ENCODE peak calls at places on chromosomes 11 and 22, in four cellular contexts. One of them, this sample, is unnamed.

GRCh38 chr11:103546236-103546635 is 437.0 kb downstream of the DYNC2H1 start:
- DNase-seq in tibial nerve: no peak
- DNase-seq in CD4-positive, alpha-beta T cell: no peak
- DNase-seq in GM23248: peak
- DNase-seq in this sample: no peak

GRCh38 chr11:121661796-121662508 is 209.2 kb upstream of the SORL1-AS1 start:
- DNase-seq in tibial nerve: no peak
- DNase-seq in CD4-positive, alpha-beta T cell: no peak
- DNase-seq in GM23248: peak
- DNase-seq in this sample: no peak

GRCh38 chr11:45828996-45829395 is 18.3 kb upstream of the CRY2 start:
- DNase-seq in CD4-positive, alpha-beta T cell: no peak
- DNase-seq in tibial nerve: no peak
- DNase-seq in GM23248: no peak
- DNase-seq in this sample: no peak

GRCh38 chr11:44889266-44889665 is 61.4 kb downstream of the TP53I11 start:
- DNase-seq in GM23248: peak
- DNase-seq in tibial nerve: no peak
- DNase-seq in CD4-positive, alpha-beta T cell: no peak
- DNase-seq in this sample: no peak

GRCh38 chr22:20818471-20818870 is 40.1 kb downstream of the PI4KA start:
- DNase-seq in CD4-positive, alpha-beta T cell: no peak
- DNase-seq in tibial nerve: no peak
- DNase-seq in GM23248: no peak
- DNase-seq in this sample: no peak

GRCh38 chr11:9001736-9002135 is 2.1 kb downstream of the NRIP3 start:
- DNase-seq in CD4-positive, alpha-beta T cell: no peak
- DNase-seq in GM23248: peak
- DNase-seq in tibial nerve: no peak
- DNase-seq in this sample: no peak

GRCh38 chr22:49007013-49007653 is 820.5 kb downstream of the BRD1 start:
- DNase-seq in CD4-positive, alpha-beta T cell: no peak
- DNase-seq in GM23248: no peak
- DNase-seq in tibial nerve: peak
- DNase-seq in this sample: no peak

GRCh38 chr11:35990170-35990569 is 46.3 kb downstream of the LDLRAD3 start:
- DNase-seq in GM23248: no peak
- DNase-seq in CD4-positive, alpha-beta T cell: no peak
- DNase-seq in tibial nerve: no peak
- DNase-seq in this sample: no peak

GRCh38 chr11:62142921-62143320 is 19.1 kb downstream of the INCENP start:
- DNase-seq in CD4-positive, alpha-beta T cell: no peak
- DNase-seq in tibial nerve: no peak
- DNase-seq in GM23248: no peak
- DNase-seq in this sample: no peak

GRCh38 chr11:38648597-38648996 is 2050.6 kb upstream of the RAG2 start:
- DNase-seq in tibial nerve: no peak
- DNase-seq in CD4-positive, alpha-beta T cell: no peak
- DNase-seq in GM23248: no peak
- DNase-seq in this sample: no peak

GRCh38 chr11:61080526-61080925 is 21.8 kb upstream of the CD5 start:
- DNase-seq in tibial nerve: no peak
- DNase-seq in CD4-positive, alpha-beta T cell: no peak
- DNase-seq in GM23248: no peak
- DNase-seq in this sample: no peak

GRCh38 chr22:37419916-37420655 is 7.2 kb downstream of the ELFN2 start:
- DNase-seq in GM23248: peak
- DNase-seq in tibial nerve: no peak
- DNase-seq in CD4-positive, alpha-beta T cell: no peak
- DNase-seq in this sample: no peak

GRCh38 chr11:66119348-66120133 is 49.5 kb downstream of the PACS1 start:
- DNase-seq in CD4-positive, alpha-beta T cell: no peak
- DNase-seq in tibial nerve: no peak
- DNase-seq in GM23248: peak
- DNase-seq in this sample: no peak

GRCh38 chr22:21709688-21710087 is 25.9 kb downstream of the YPEL1 start:
- DNase-seq in GM23248: no peak
- DNase-seq in tibial nerve: no peak
- DNase-seq in CD4-positive, alpha-beta T cell: no peak
- DNase-seq in this sample: no peak

GRCh38 chr11:1557168-1557884 is 14.7 kb downstream of the DUSP8 start:
- DNase-seq in CD4-positive, alpha-beta T cell: no peak
- DNase-seq in GM23248: no peak
- DNase-seq in tibial nerve: no peak
- DNase-seq in this sample: no peak

GRCh38 chr11:94623120-94623735 is 56.1 kb downstream of the PIWIL4 start:
- DNase-seq in GM23248: peak
- DNase-seq in tibial nerve: peak
- DNase-seq in CD4-positive, alpha-beta T cell: peak
- DNase-seq in this sample: no peak

GRCh38 chr11:74282421-74282820 is 29.0 kb downstream of the P4HA3 start:
- DNase-seq in CD4-positive, alpha-beta T cell: no peak
- DNase-seq in tibial nerve: no peak
- DNase-seq in GM23248: peak
- DNase-seq in this sample: no peak

GRCh38 chr11:130830563-130830950 is 85.7 kb downstream of the SNX19 start:
- DNase-seq in GM23248: no peak
- DNase-seq in CD4-positive, alpha-beta T cell: no peak
- DNase-seq in tibial nerve: no peak
- DNase-seq in this sample: no peak

DNA sequence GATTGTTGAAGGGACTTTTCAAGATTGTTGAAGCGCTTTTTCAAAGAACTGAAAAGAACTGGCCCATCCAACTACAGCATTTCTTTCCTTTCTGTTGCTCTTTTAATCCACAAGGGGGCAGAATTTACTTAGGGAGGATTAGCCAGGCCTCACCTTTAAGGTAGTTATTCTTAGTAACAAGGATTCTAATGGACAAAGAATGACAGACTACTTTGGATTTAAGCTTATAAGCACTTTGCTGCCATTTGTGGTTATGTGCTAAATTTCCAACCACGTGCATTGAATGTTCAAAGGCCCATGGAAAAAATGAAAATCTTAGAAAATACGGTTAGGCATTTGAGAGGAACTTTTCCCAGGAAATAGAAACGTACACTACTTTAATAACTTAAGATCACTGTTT is 49.5 kb upstream of the HSPA8 start:
- DNase-seq in tibial nerve: no peak
- DNase-seq in GM23248: peak
- DNase-seq in CD4-positive, alpha-beta T cell: no peak
- DNase-seq in this sample: no peak
- H3K27ac ChIP-seq in tibial nerve: no peak
- H3K27ac ChIP-seq in GM23248: peak
- H3K27ac ChIP-seq in CD4-positive, alpha-beta T cell: no peak
- H3K27ac ChIP-seq in this sample: peak

DNA sequence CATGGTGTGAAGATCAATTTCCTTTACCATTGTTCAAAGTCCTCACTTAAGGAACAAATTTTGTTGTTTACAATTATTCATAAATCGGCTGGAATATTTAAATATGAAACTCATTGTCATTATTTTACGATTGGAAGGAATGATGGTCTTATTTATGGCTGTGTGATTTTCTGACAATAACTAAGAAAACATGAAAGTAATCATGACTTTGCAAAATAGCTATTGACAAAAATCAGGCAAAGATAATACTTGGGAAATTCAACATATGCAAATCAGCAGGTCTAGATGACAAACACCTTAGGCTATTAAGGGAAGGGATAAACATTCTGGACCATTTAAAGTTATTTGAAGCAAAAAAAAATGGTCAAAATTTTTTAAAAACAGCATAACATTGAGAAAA is 654.8 kb upstream of the CNTN5 start:
- DNase-seq in tibial nerve: no peak
- DNase-seq in CD4-positive, alpha-beta T cell: no peak
- DNase-seq in GM23248: no peak
- DNase-seq in this sample: no peak
- H3K27ac ChIP-seq in tibial nerve: no peak
- H3K27ac ChIP-seq in CD4-positive, alpha-beta T cell: no peak
- H3K27ac ChIP-seq in GM23248: no peak
- H3K27ac ChIP-seq in this sample: no peak

DNA sequence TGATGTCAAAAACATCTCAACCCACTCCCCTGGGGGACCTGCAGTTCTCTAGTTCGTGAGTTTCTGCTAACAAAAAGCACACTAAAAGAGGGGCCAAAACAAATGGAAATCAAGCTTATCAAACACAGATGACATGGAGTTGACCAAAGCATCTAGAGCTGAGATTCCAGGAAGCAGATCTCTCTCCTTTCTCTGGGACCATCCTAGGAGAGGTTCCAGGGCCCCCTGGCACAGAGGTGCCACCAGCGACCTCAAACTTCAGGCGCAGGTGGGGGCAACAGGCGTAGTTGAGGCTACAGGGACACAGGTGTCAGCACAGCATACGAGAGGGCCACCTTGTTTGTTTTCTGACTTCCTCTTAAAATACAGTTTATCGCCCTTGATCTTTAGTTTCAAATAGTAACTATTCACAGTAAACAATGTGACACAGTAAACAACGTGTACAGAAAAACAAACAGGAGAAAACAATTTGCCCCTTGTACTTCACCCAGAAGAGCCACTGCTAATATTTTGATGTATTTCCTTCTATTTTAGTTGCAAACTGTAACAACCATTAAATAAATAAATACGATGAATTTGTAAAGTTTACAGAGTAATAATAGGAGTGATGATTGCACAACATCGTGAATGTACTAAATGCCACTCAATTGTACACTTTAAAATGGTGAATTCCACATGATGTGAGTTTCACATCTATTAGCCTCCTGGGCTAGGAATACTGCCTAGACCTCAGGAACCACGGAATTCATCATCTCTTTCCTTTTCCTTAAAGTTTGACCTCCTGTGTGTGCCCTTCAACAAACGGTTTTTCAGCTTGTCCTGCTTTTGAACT is 52.1 kb downstream of the IGLL5 start:
- DNase-seq in tibial nerve: no peak
- DNase-seq in CD4-positive, alpha-beta T cell: no peak
- DNase-seq in GM23248: no peak
- DNase-seq in this sample: no peak
- H3K27ac ChIP-seq in tibial nerve: no peak
- H3K27ac ChIP-seq in CD4-positive, alpha-beta T cell: no peak
- H3K27ac ChIP-seq in GM23248: no peak
- H3K27ac ChIP-seq in this sample: no peak

GRCh38 chr11:17313349-17314231 is 37.1 kb downstream of the NUCB2 start:
- DNase-seq in tibial nerve: no peak
- DNase-seq in CD4-positive, alpha-beta T cell: no peak
- DNase-seq in GM23248: peak
- DNase-seq in this sample: no peak

GRCh38 chr11:17314904-17315426 is 36.6 kb upstream of the NCR3LG1 start:
- DNase-seq in GM23248: no peak
- DNase-seq in CD4-positive, alpha-beta T cell: no peak
- DNase-seq in tibial nerve: no peak
- DNase-seq in this sample: no peak

GRCh38 chr11:17314232-17314547 is 37.4 kb upstream of the NCR3LG1 start:
- DNase-seq in tibial nerve: no peak
- DNase-seq in GM23248: peak
- DNase-seq in CD4-positive, alpha-beta T cell: no peak
- DNase-seq in this sample: no peak
- H3K27ac ChIP-seq in tibial nerve: no peak
- H3K27ac ChIP-seq in GM23248: peak
- H3K27ac ChIP-seq in CD4-positive, alpha-beta T cell: no peak
- H3K27ac ChIP-seq in this sample: no peak

GRCh38 chr11:63845305-63845704 is 6.4 kb downstream of the MARK2 start:
- DNase-seq in tibial nerve: no peak
- DNase-seq in GM23248: peak
- DNase-seq in CD4-positive, alpha-beta T cell: no peak
- DNase-seq in this sample: no peak
- H3K27ac ChIP-seq in tibial nerve: no peak
- H3K27ac ChIP-seq in GM23248: peak
- H3K27ac ChIP-seq in CD4-positive, alpha-beta T cell: no peak
- H3K27ac ChIP-seq in this sample: peak

GRCh38 chr22:46083383-46084350 is 66.7 kb upstream of the PPARA start:
- DNase-seq in CD4-positive, alpha-beta T cell: no peak
- DNase-seq in tibial nerve: peak
- DNase-seq in GM23248: peak
- DNase-seq in this sample: no peak
- H3K27ac ChIP-seq in CD4-positive, alpha-beta T cell: no peak
- H3K27ac ChIP-seq in tibial nerve: peak
- H3K27ac ChIP-seq in GM23248: peak
- H3K27ac ChIP-seq in this sample: peak

GRCh38 chr22:39472570-39473556 is 16.1 kb downstream of the MGAT3 start:
- DNase-seq in GM23248: no peak
- DNase-seq in tibial nerve: no peak
- DNase-seq in CD4-positive, alpha-beta T cell: no peak
- DNase-seq in this sample: no peak
- H3K27ac ChIP-seq in GM23248: no peak
- H3K27ac ChIP-seq in tibial nerve: peak
- H3K27ac ChIP-seq in CD4-positive, alpha-beta T cell: no peak
- H3K27ac ChIP-seq in this sample: peak

DNA sequence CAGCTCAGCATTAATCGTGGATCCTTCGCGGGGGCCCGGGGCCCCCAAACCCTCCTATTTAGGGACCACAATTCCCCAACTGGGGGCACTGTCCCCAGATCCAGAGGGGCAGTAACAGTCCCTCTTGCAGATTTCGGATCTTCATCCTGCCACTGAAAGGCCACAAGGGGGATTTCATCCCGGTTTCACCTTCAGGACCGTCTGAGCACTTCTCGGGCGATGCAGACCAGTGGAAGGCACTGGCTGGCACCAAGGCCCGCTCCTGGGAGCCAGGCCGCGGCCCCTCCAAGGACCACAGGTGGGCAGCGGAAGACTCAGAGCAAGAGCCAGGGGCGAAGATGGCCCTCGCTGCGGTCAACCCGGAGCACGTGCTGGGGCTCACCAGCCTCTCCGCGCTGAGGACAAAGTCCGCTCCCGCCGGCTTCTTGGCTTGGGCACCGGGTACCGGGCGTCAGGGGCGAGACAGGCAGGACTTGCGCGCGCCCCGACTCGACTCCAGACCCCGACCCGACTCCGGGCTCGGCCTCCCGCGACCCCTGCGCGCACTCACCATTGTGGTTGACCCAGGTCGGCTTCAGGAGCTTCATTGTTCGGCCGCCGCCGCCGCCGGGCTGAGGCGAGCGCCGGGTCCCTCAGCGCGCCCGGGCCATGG is 517 bp downstream of the HIRA start:
- DNase-seq in CD4-positive, alpha-beta T cell: no peak
- DNase-seq in GM23248: peak
- DNase-seq in tibial nerve: no peak
- DNase-seq in this sample: no peak
- H3K27ac ChIP-seq in CD4-positive, alpha-beta T cell: peak
- H3K27ac ChIP-seq in GM23248: peak
- H3K27ac ChIP-seq in tibial nerve: peak
- H3K27ac ChIP-seq in this sample: peak

DNA sequence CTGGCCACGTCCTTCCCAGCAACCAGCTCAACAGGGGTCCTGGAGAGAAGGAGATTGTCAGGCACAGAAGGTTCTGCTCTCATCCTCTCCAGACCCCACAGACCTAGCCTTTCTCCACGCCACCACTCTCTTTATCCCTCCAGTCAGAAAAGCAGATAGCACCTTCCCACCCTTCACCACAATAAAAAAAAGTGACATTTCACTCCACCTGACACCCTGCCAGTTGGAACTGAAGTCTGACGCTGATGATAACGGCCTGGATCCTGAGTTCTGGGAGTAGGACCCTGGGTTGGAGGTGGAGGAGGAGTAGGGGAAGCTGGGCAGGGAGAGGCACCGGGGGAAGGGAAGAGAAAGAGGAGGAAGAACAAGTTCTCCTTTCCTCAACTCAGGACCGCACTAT is 127.5 kb upstream of the ANO1 start:
- DNase-seq in GM23248: no peak
- DNase-seq in tibial nerve: no peak
- DNase-seq in CD4-positive, alpha-beta T cell: no peak
- DNase-seq in this sample: no peak
- H3K27ac ChIP-seq in GM23248: no peak
- H3K27ac ChIP-seq in tibial nerve: no peak
- H3K27ac ChIP-seq in CD4-positive, alpha-beta T cell: no peak
- H3K27ac ChIP-seq in this sample: no peak